ENCODE peak calls at places on chromosomes 11 and 22, in four cellular contexts. G is endothelial cell of umbilical vein, A is HCT116, D is GM12878. J is an unnamed sample.

GRCh38 chr22:48156603-48157355 is 1394.3 kb downstream of the TBC1D22A start:
- DNase-seq in D (no peak), A (no peak), G (no peak), J (no peak)

GRCh38 chr22:38716827-38717226 is 11.1 kb downstream of the GTPBP1 start:
- DNase-seq in D (no peak), G (no peak), A (no peak), J (no peak)

GRCh38 chr11:86162257-86162656 is 82.3 kb upstream of the EED start:
- DNase-seq in A (no peak), G (peak), D (no peak), J (no peak)

GRCh38 chr11:1052133-1053011 is 15.9 kb upstream of the MUC6 start:
- DNase-seq in D (no peak), G (no peak), A (no peak), J (no peak)

GRCh38 chr11:73167555-73167954 is 25.4 kb upstream of the FCHSD2 start:
- DNase-seq in G (peak), A (no peak), D (no peak), J (no peak)

GRCh38 chr11:94933225-94934130 is 39.9 kb downstream of the CWC15 start:
- DNase-seq in G (peak), A (no peak), D (no peak), J (peak)

GRCh38 chr11:88538088-88538487 is 200.6 kb upstream of the CTSC start:
- DNase-seq in A (no peak), G (peak), D (no peak), J (no peak)

GRCh38 chr11:116132273-116132978 is 628.2 kb upstream of the CADM1 start:
- DNase-seq in A (no peak), G (no peak), D (no peak), J (no peak)

GRCh38 chr11:37092487-37092886 is 494.5 kb upstream of the RAG2 start:
- DNase-seq in G (no peak), A (no peak), D (no peak), J (no peak)

GRCh38 chr11:108592591-108593213 is 866 bp downstream of the EXPH5 start:
- DNase-seq in G (no peak), D (no peak), A (no peak), J (no peak)

GRCh38 chr11:120660024-120660565 is 148.5 kb downstream of the GRIK4 start:
- DNase-seq in G (peak), D (no peak), A (peak), J (no peak)

DNA sequence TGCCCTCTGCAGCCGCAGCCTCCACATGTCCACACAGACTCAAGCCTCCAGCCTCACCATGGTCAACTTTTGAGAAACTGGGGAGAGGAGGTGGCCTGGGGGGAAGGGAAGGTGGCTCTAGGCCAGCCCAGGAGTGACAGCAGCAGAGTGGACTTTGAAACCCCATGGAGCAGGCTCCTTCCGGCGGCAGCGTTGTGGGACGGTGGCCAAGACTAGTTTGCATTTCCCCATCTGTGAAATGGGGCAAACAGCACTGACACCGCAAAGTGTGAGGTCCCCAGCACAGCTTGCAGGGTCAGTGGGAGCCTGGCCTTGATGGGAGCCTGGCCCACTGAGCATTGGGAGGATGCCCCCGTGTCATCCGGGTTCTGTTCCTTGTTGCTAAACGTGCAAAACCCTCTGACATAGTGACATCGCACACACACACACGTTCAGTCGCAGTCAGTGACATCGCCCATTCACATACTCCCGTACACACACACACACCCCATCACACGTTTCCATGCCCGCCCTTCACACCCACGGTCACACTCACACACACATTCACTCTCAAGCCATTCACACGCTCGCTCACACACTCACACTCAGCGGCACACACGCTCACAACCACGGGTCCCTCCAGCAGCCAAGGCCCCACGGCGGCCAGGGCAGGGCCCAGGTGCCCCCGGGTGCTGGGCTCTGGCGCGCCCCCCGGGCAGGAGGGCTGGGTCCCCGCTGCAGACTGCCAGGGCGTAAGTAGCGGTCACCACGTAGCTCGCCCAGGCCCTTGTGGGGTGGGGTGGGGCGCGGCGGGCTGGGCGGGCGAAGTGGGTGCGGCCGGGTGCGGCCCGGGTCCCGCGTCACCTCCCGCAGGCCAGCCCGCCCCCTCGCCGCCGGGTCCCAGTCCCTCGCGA is 578 bp downstream of the CYB5R3 start:
- DNase-seq in G (peak), D (no peak), A (no peak), J (no peak)
- TF ChIP-seq POLR2AphosphoS5 in G (no peak), D (peak), A (no peak), J (no peak)

GRCh38 chr11:87447606-87448005 is 409.9 kb downstream of the TMEM135 start:
- DNase-seq in G (no peak), A (no peak), D (no peak), J (no peak)
- TF ChIP-seq EZH2 in G (no peak), A (no peak), D (no peak), J (no peak)

DNA sequence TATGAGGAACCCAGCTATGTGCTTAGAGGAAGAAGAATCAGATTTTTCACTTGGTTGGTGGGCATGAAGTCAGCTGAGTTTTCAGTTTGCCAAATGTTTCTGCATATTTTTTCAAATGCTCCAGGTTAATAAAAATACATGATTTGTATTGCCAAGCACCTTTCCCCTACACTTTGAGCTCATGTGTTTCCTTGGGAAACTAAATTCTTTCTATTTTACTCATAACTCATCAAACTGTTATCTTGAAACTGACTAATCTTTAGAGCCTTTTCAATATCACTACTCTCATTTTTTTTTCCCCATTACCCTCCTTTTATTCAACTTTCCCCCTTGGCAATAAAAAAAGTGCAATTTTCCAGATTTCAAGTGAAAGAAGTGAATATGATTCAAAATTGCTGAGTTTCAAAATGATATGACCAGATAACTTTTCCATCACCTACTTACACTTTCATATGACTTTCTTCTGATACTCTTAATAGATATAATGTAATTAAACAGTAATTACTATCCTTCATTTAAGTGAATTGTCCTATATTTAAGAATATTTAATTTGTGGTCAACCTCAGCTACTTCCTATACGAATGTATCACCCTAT is 91.9 kb upstream of the SOX6 start:
- DNase-seq in D (no peak), A (no peak), G (no peak), J (no peak)
- TF ChIP-seq POLR2AphosphoS5 in D (no peak), A (no peak), G (no peak), J (no peak)

DNA sequence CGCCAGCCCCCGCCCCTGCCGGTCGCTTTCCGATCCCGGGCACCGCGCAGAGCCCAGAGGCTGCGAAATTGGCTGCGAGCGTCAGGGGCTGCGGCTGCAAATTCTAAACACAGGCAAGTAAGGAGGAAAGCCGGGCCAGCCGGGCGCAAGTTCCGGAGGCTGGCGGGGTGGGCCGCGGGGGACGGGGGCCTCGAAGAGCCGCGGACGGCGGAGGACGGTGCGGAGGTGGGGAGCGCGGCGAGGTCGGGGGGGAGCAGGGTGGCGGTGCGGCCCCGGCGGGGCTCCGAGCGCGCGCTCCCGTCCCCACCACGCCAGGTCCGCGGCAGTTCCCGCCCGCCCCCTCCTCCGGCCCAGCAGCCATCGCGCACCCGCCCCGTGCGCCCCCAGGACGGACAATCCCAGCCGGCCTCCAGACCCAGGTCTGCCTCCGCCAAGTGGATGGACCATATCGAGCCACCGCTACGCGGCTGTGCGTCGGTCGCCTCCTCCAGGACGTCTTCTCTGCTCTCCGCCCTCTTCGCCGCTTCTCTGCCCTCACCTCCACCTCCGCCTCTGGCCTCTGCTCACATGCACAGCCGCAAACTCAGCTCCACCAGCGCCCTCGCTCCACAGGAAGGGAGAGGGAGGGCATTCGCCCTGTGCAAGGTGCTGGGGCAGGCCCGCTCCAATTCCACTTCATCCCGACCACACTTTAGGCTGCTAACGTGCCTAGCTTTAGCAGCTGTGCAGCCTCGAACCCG is 7.2 kb downstream of the ELFN2 start:
- DNase-seq in D (no peak), A (no peak), G (no peak), J (no peak)
- TF ChIP-seq EZH2 in D (no peak), A (no peak), G (peak), J (no peak)

DNA sequence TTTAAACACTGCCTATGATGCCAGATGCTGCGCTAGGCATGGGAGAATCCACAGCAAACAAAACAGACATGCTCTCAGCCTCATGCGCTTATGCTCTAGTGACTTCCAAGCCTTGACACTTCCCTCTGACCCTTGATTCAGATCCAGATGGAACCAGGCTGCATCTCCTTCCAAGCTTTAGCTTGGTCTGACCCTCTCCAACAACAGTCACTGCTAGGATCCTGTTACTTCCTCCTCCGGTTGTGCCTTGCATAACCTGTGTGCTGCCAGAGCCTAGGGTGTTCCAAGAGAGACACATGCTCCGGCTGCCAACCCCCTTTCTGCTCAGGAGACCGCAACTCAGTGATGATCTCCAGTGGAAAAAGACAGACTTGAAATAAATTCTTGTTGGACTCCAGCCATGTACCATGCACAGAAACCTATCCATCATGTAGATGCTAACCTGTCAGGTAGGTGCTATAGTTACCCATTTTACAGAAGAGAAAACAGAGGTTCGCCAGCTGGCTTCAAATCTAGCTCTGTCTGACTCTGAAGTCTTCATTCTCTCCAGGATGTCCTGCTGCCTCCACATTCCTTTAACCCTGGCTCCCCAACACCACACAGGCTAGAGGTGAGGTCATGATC is 136.3 kb upstream of the TEAD1 start:
- DNase-seq in A (no peak), D (no peak), G (no peak), J (no peak)
- TF ChIP-seq POLR2AphosphoS5 in A (no peak), D (no peak), G (no peak), J (no peak)

GRCh38 chr11:69816671-69817070 is 2.5 kb downstream of the FGF3 start:
- DNase-seq in A (no peak), G (no peak), D (no peak), J (no peak)
- TF ChIP-seq EZH2 in A (no peak), G (no peak), D (no peak), J (no peak)

GRCh38 chr22:32557424-32557823 is 82.8 kb downstream of the FBXO7 start:
- DNase-seq in G (no peak), D (no peak), A (no peak), J (no peak)

GRCh38 chr22:32561163-32561562 is 86.6 kb downstream of the FBXO7 start:
- DNase-seq in A (no peak), G (no peak), D (no peak), J (no peak)

GRCh38 chr22:32561756-32562155 is 87.1 kb downstream of the FBXO7 start:
- DNase-seq in D (no peak), G (no peak), A (no peak), J (no peak)

GRCh38 chr22:32556150-32556549 is 81.5 kb downstream of the FBXO7 start:
- DNase-seq in G (no peak), D (no peak), A (no peak), J (no peak)

DNA sequence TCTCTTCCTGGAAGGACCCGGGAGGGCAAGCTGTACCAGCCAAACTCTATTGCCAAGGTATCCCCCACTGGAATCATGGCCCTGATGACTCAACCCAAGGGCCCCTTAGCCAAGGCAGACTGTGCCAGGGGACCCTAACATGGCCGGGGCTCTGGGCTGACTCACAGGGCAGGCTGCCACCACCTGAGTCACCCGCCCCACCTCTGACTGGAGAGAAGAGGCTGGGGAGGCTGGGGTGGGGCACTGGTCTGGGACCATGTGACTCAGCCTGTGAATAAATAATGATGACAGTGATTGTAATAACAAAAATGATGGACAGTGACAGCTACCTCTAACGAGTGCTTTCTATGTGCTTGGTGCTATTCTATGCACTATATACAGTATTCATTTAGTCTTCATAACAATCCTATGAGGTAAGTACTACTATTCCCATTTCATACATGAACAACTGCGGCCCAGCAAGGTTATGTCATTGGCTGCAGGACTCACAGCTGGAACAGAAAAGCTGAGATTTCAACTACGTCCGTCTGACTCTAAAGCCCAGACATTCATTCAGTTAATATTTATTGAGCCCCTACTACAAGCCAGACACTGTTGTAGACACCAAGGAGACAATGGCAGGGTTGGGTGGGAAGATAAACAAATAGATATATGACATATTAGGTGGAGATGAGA is 84.2 kb downstream of the FBXO7 start:
- DNase-seq in A (peak), G (no peak), D (no peak), J (no peak)
- TF ChIP-seq POLR2AphosphoS5 in A (peak), G (no peak), D (no peak), J (no peak)

GRCh38 chr22:37336474-37337028 is 54.2 kb downstream of the CYTH4 start:
- DNase-seq in D (no peak), A (no peak), G (no peak), J (no peak)

GRCh38 chr22:37333724-37334460 is 51.6 kb downstream of the CYTH4 start:
- DNase-seq in D (no peak), G (no peak), A (no peak), J (no peak)

GRCh38 chr22:37335819-37336199 is 53.5 kb downstream of the CYTH4 start:
- DNase-seq in A (no peak), G (no peak), D (no peak), J (no peak)

GRCh38 chr22:37334859-37335818 is 52.8 kb downstream of the CYTH4 start:
- DNase-seq in A (no peak), G (no peak), D (no peak), J (no peak)

GRCh38 chr22:37334461-37334858 is 52.2 kb downstream of the CYTH4 start:
- DNase-seq in A (no peak), D (no peak), G (no peak), J (no peak)
- TF ChIP-seq EZH2 in A (no peak), D (no peak), G (peak), J (no peak)

DNA sequence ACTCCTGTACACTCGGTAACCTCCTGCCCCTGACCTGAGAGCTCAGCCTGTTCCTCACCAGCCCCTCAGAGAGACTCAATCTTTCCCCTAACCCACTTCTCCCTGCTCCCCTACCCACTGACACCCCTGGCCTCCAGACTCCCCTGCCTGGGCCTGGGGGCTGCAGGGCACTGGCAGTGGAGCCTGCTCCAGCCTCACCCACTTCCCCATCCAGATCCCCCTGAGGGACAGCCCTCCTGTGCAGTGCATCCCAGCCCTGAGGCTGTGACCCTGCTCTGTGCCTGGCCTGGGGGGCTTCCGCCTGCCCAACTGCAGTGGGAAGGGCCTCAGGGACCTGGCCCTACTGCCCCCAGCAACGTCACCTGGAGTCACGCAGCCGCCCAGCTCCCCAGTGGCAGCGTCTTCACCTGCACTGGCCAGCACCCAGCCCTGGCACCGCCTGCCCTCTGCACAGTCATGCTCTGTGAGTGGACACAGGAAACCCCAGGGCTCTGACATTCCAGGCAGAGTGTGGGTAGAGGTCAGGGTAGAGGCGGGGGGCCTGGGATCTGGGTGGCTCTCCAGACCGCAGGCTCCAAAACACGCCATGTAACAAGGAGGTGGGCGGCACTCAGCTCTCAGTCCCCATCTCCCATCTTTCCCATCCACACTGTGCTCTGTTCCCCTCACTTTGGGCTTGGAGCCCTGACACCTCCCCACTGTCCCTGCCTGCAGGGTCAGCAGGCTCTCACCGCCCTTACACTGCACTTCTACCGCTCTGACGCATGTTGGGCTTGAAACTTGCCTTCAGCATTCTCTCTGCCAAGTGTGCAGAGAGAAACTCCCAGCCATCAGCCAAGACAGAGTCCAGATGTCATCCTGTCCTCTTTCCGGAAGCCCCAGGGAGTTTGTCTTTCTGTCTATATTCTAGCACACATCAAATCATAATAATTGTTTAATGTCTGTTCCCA is 5.1 kb downstream of the VSIG10L2 start:
- DNase-seq in G (no peak), A (no peak), D (no peak), J (no peak)
- TF ChIP-seq POLR2AphosphoS5 in G (no peak), A (no peak), D (no peak), J (no peak)